ENCODE peak calls at places on chromosome 7, in ten cellular contexts. F, K, C, D, S, N, P, E, X and W are unnamed samples. For H3K27me3 and H3K4me1, the result is how much of the 10 kb centered on the place peaks cover.

GRCh38 chr7:141201145-141201885 is 127.5 kb downstream of the TMEM178B start:
- DNase-seq in F (no peak), K (no peak), C (no peak), D (no peak), S (no peak), N (no peak), P (no peak), E (no peak), X (no peak), W (no peak)

GRCh38 chr7:21472029-21472428 is 44.1 kb downstream of the SP4 start:
- DNase-seq in F (no peak), K (no peak), C (no peak), D (no peak), S (no peak), N (no peak), P (no peak), E (no peak), X (no peak), W (no peak)

GRCh38 chr7:123650595-123650994 is 5.1 kb upstream of the LMOD2 start:
- DNase-seq in F (no peak), K (no peak), C (no peak), D (no peak), S (no peak), N (no peak), P (no peak), E (no peak), X (no peak), W (no peak)

GRCh38 chr7:42522227-42522991 is 285.4 kb upstream of the GLI3 start:
- DNase-seq in F (no peak), K (no peak), C (no peak), D (no peak), S (peak), N (no peak), P (peak), E (peak), X (no peak), W (no peak)

GRCh38 chr7:76260171-76260703 is 42.2 kb upstream of the HSPB1 start:
- DNase-seq in F (no peak), K (peak), C (peak), D (no peak), S (no peak), N (no peak), P (no peak), E (no peak), X (no peak), W (no peak)

GRCh38 chr7:66840316-66840715 is 80.7 kb upstream of the TMEM248 start:
- DNase-seq in F (no peak), K (no peak), C (no peak), D (no peak), S (no peak), N (no peak), P (no peak), E (no peak), X (no peak), W (no peak)

GRCh38 chr7:23714579-23714978 is 4.6 kb downstream of the STK31 start:
- DNase-seq in F (no peak), K (no peak), C (no peak), D (no peak), S (no peak), N (no peak), P (no peak), E (no peak), X (no peak), W (no peak)

GRCh38 chr7:18975276-18975675 is 142.2 kb downstream of the TWIST1 start:
- DNase-seq in F (no peak), K (peak), C (no peak), D (no peak), S (no peak), N (no peak), P (no peak), E (no peak), X (no peak), W (no peak)

GRCh38 chr7:79820387-79820786 is 314.2 kb upstream of the GNAI1 start:
- DNase-seq in F (no peak), K (peak), C (peak), D (peak), S (no peak), N (peak), P (peak), E (peak), X (peak), W (no peak)

GRCh38 chr7:37390149-37390548 is 58.5 kb downstream of the ELMO1 start:
- DNase-seq in F (no peak), K (no peak), C (no peak), D (no peak), S (no peak), N (peak), P (no peak), E (no peak), X (no peak), W (no peak)

GRCh38 chr7:481219-481930 is 38.3 kb downstream of the PDGFA start:
- DNase-seq in F (peak), K (no peak), C (no peak), D (no peak), S (no peak), N (no peak), P (no peak), E (no peak), X (peak), W (no peak)
- H3K27me3 ChIP-seq in F (under half), K (under half), C (under half), D (under half), S (under half), N (under half), P (under half), E (under half), X (under half), W (under half)

DNA sequence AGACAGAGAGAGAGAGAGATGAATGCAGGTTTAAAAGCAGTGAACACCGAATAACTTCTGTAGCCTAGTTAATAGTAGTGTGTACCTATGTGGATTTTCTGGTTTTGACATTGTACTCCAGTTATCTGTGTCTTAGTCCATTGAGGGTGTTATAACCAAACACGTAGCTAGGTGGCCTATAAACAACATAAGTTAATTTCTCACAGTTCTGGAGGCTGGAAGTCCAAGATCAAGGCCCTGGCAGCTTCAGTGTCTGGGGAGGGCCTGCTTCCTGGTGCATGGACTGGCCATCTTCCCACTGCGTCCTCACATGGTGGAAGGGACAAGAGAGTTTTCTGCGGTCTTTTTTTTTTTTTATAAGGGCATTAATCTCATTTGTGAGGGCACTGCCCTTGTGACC is 23.5 kb downstream of the AOC1 start:
- DNase-seq in F (no peak), K (peak), C (no peak), D (no peak), S (no peak), N (no peak), P (no peak), E (no peak), X (no peak), W (no peak)
- TF ChIP-seq CTCF in F (no peak), K (peak), C (no peak), D (no peak), S (no peak), N (no peak), P (no peak), E (no peak), X (no peak), W (peak)

GRCh38 chr7:81949306-81949705 is 179.5 kb upstream of the HGF start:
- DNase-seq in F (no peak), K (no peak), C (no peak), D (no peak), S (no peak), N (no peak), P (peak), E (no peak), X (no peak), W (no peak)
- H3K4me1 ChIP-seq in F (under half), K (under half), C (under half), D (under half), S (under half), N (under half), P (under half), E (under half), X (under half), W (under half)

GRCh38 chr7:97024209-97025129 is at the start of gene DLX5:
- DNase-seq in F (no peak), K (peak), C (peak), D (no peak), S (no peak), N (no peak), P (peak), E (no peak), X (no peak), W (peak)

GRCh38 chr7:97026705-97027426 is 2.2 kb upstream of the DLX5 start:
- DNase-seq in F (no peak), K (no peak), C (no peak), D (no peak), S (no peak), N (no peak), P (no peak), E (no peak), X (no peak), W (no peak)

GRCh38 chr7:97025983-97026704 is 1.5 kb upstream of the DLX5 start:
- DNase-seq in F (no peak), K (no peak), C (no peak), D (no peak), S (no peak), N (no peak), P (no peak), E (no peak), X (no peak), W (no peak)

GRCh38 chr7:97022451-97023306 is 2.0 kb downstream of the DLX5 start:
- DNase-seq in F (no peak), K (no peak), C (no peak), D (no peak), S (no peak), N (no peak), P (no peak), E (no peak), X (no peak), W (no peak)

GRCh38 chr7:97025130-97025499 is 484 bp upstream of the DLX5 start:
- DNase-seq in F (no peak), K (no peak), C (no peak), D (no peak), S (no peak), N (no peak), P (no peak), E (no peak), X (no peak), W (no peak)
- H3K27me3 ChIP-seq in F (under half), K (under half), C (under half), D (half or more), S (under half), N (half or more), P (under half), E (half or more), X (half or more), W (half or more)

GRCh38 chr7:155007947-155008346 is 5.0 kb upstream of the PAXIP1 start:
- DNase-seq in F (no peak), K (no peak), C (no peak), D (no peak), S (no peak), N (no peak), P (no peak), E (no peak), X (no peak), W (no peak)
- TF ChIP-seq CTCF in F (no peak), K (peak), C (no peak), D (no peak), S (no peak), N (peak), P (no peak), E (no peak), X (peak), W (peak)

DNA sequence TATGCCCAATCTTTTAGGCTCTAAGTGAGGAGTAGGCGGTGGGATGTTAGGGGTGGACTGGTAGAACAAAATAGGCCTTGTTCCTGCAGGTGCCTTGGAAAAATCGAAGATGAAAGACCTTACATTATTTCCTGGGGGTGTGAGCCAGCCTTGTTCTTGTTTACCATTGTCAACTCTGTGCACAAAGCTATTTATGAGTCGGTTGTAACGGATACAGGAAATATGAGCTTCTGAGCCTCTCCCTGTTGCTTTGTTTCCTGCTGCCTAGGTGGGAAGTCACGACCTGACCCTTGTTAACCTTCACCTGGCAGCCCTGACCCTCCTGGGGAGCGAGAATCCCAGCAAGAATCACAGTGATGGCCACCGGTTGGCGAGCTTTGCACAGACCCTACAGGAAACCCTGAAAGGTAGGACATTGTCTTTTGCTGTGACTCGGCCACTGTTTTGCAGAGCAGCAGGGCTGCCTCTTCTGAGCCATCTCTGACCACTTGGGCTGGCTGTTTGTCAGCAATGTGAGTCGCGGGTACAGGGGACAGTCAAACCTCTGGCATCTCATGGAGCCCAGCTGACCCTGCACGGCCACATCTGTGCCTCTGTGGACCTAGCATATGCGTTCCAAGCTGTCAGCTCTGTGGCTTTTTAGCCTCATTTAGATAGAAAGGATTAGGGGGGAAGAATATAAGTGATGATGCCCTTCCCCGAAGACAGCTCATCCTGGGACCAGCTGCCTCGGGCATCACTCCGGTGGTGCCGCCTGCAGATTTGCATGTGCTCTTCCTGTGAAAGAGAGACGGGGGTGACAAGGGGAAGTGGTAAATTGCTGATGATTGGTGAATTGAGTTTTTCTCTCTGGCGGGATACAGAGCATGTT is 102.1 kb upstream of the ANLN start:
- DNase-seq in F (no peak), K (peak), C (no peak), D (no peak), S (no peak), N (no peak), P (no peak), E (no peak), X (no peak), W (no peak)
- H3K4me1 ChIP-seq in F (under half), K (half or more), C (under half), D (half or more), S (under half), N (under half), P (under half), E (under half), X (half or more), W (under half)

DNA sequence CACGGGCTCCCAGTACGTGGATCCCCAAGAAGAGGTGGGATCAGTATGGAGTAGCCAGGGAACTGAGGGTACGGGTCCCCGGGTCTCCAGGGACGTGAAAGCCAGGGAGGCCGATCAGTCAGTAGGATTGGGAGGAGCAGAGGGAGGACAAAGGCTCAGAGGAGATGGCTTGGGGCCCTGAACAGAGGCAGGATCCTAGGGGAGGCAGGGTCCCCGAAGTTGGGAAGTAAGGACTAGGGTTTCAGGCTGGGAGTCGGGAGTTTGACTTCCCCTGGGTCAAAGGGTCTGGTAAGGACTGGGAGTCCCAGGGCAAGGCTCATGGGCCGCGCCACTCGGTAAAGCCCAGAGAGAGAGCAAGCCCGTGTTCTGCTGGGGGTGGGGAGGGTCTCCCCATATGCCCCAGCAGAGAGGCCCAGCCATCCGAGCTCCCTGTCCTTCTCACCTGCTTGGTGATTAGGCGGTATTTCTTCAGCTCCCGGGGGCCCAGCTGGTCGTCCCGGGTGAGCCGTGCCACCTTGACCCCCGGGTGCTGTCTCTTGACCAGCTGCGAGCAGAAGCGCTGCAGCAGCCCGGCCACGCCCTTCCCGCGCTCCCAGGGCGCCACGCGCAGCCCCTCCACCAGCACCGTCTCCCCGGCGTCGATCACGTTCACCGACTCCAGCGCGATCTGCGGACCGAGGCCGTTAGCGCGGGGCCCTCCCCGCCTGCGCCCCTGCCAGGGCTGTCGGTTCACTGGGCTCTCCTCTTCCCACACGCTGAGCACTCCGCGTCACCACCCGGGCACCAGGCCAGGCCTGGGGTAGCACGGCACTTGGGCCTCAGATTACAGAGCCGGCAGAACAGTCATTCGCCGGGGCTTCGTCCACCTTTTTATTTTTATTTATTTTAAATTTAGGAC is 7.0 kb downstream of the NAT16 start:
- DNase-seq in F (peak), K (peak), C (no peak), D (peak), S (peak), N (peak), P (peak), E (peak), X (peak), W (no peak)
- H3K27me3 ChIP-seq in F (under half), K (under half), C (under half), D (half or more), S (under half), N (half or more), P (half or more), E (half or more), X (half or more), W (half or more)